ENCODE peak calls at places on chromosomes 3 and 15, in four cellular contexts. W is HAP-1; Z is CD4-positive, alpha-beta memory T cell; V is ascending aorta. P is an unnamed sample. For H3K4me1, the result is how much of the 10 kb centered on the place peaks cover.

GRCh38 chr15:57685719-57686118 is 20.8 kb upstream of the POLR2M start:
- DNase-seq in W (no peak), Z (no peak), V (no peak), P (no peak)

GRCh38 chr15:67148196-67148701 is 82.8 kb downstream of the SMAD3 start:
- DNase-seq in W (no peak), Z (peak), V (no peak), P (no peak)

GRCh38 chr3:186414735-186415419 is 52.8 kb upstream of the DGKG start:
- DNase-seq in W (no peak), Z (no peak), V (no peak), P (no peak)

GRCh38 chr15:39296955-39297354 is 283.9 kb upstream of the THBS1 start:
- DNase-seq in W (no peak), Z (no peak), V (no peak), P (no peak)

GRCh38 chr15:68554716-68555347 is 24.0 kb upstream of the CORO2B start:
- DNase-seq in W (no peak), Z (no peak), V (no peak), P (no peak)

GRCh38 chr3:128282392-128283196 is 129.3 kb downstream of the EEFSEC start:
- DNase-seq in W (no peak), Z (no peak), V (no peak), P (no peak)

GRCh38 chr3:51353566-51354140 is 31.4 kb upstream of the MANF start:
- DNase-seq in W (no peak), Z (no peak), V (no peak), P (no peak)

GRCh38 chr15:35740761-35741160 is 194.8 kb upstream of the DPH6 start:
- DNase-seq in W (no peak), Z (no peak), V (no peak), P (no peak)

GRCh38 chr3:154819491-154819890 is 260.6 kb upstream of the MME start:
- DNase-seq in W (no peak), Z (no peak), V (no peak), P (no peak)

GRCh38 chr15:39181901-39182300 is 399.0 kb upstream of the THBS1 start:
- DNase-seq in W (no peak), Z (no peak), V (no peak), P (no peak)

GRCh38 chr3:33273628-33274027 is 3.6 kb upstream of the FBXL2 start:
- DNase-seq in W (no peak), Z (no peak), V (no peak), P (no peak)

GRCh38 chr3:104805042-104805441 is 561.7 kb upstream of the ALCAM start:
- DNase-seq in W (no peak), Z (no peak), V (no peak), P (no peak)

GRCh38 chr15:33581032-33581431 is 270.3 kb downstream of the RYR3 start:
- DNase-seq in W (no peak), Z (no peak), V (no peak), P (no peak)

GRCh38 chr3:71087109-71088018 is 496.2 kb downstream of the FOXP1 start:
- DNase-seq in W (no peak), Z (peak), V (no peak), P (no peak)

DNA sequence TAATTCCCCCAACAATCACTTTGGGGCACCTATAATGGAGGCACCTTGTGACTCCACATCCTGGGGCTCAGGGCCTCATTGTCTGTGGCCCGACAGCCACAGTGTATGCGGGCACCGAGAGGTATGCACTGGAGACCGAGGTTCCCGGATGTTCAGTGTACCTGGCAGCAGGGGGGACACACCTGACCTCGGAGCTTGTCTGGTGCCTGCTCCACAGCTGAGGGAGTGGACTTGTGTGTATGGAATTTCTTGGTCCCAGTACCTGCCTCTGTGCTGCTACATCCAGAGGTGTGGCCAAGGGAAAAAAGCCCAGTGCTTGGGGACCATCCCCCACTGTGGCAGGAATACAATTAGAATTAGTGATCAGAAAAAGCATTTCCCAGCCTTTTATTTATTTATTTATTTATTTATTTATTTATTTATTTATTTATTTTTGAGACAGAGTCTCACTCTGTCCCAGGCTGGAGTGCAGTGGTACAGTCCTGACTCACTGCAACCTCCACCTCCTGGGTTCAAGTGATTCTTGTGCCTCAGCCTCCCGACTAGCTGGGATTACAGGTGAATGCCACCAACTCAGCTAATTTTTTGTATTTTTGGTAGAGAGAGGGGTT is 8.8 kb upstream of the AEN start:
- DNase-seq in W (no peak), Z (no peak), V (no peak), P (no peak)
- H3K4me1 ChIP-seq in W (under half), Z (under half), V (under half), P (under half)

GRCh38 chr15:52796228-52796521 is 6.0 kb upstream of the ONECUT1 start:
- DNase-seq in W (no peak), Z (no peak), V (no peak), P (no peak)

GRCh38 chr15:52799145-52799811 is 9.1 kb upstream of the ONECUT1 start:
- DNase-seq in W (no peak), Z (no peak), V (no peak), P (no peak)

GRCh38 chr15:52796742-52797515 is 6.8 kb upstream of the ONECUT1 start:
- DNase-seq in W (no peak), Z (no peak), V (no peak), P (no peak)

GRCh38 chr15:52797625-52798501 is 7.7 kb upstream of the ONECUT1 start:
- DNase-seq in W (no peak), Z (no peak), V (no peak), P (no peak)

GRCh38 chr15:52798529-52799101 is 8.5 kb upstream of the ONECUT1 start:
- DNase-seq in W (no peak), Z (no peak), V (no peak), P (no peak)
- H3K4me1 ChIP-seq in W (under half), Z (under half), V (under half), P (under half)

GRCh38 chr15:88269371-88270062 is 13.0 kb upstream of the NTRK3 start:
- DNase-seq in W (no peak), Z (no peak), V (no peak), P (no peak)
- H3K4me1 ChIP-seq in W (under half), Z (under half), V (under half), P (under half)

GRCh38 chr3:111954228-111954990 is 24.4 kb upstream of the ABHD10 start:
- DNase-seq in W (no peak), Z (no peak), V (no peak), P (no peak)

GRCh38 chr3:111956449-111956848 is 22.4 kb upstream of the ABHD10 start:
- DNase-seq in W (no peak), Z (no peak), V (no peak), P (no peak)

GRCh38 chr3:111952866-111953450 is 25.9 kb upstream of the ABHD10 start:
- DNase-seq in W (no peak), Z (no peak), V (no peak), P (no peak)

GRCh38 chr3:111955876-111956275 is 22.9 kb upstream of the ABHD10 start:
- DNase-seq in W (no peak), Z (no peak), V (no peak), P (no peak)

DNA sequence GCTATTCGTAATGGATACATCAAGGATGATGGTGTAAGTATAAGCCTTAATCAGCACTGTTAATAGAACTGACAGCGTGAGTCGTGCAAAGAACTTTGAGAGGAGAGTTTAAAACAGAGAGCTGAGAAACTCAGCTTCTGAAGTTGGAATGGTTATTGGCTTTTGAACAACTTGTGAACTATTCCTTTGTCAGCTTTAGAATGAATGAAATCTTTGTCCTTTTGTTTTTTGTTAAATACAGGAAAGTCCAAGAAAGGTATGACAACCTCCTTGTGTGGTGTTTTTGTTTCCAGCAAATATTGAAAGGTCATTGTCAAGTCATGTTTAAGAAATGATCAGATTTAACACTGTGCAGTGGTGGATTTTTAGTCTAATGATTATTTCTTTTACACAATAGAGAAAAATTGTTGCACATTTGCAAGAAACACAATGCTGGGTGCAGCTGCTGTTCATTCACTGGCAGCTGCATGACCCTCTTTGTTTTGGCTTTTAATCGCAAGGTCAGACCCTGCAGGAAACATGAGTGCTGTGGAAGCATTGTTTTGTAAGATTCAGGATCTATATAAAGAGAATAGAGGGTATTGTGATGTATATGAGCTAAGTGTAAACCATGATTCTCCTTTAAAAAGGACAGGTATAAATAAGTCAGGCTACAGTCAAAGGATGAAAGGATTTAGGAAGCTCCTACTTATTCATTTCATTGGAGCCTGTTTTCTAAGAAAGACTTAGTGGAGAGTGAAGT is 21.7 kb upstream of the ABHD10 start:
- DNase-seq in W (peak), Z (no peak), V (no peak), P (no peak)
- H3K4me1 ChIP-seq in W (under half), Z (under half), V (under half), P (under half)

DNA sequence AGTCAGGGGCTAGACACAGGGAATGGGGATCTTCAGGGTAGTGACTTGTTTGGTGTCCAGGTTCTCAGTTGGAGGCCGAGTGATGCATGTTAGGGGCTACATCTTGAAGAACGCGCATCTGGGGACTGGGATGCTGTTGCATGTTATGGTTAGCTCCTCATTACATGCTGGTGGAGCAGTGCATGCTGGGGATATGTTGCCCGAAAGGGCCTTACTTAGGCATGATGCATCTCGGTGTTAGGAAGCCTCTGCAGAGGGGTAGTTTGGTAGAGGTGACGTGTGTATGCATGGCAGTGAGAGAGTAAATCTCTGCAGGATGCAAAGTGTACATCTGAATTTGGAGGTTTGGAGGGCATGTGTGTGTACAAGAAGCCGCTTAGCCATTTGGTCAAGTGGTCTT is 2.4 kb downstream of the EIF4G1 start:
- DNase-seq in W (no peak), Z (no peak), V (no peak), P (no peak)
- H3K4me1 ChIP-seq in W (under half), Z (under half), V (under half), P (under half)

DNA sequence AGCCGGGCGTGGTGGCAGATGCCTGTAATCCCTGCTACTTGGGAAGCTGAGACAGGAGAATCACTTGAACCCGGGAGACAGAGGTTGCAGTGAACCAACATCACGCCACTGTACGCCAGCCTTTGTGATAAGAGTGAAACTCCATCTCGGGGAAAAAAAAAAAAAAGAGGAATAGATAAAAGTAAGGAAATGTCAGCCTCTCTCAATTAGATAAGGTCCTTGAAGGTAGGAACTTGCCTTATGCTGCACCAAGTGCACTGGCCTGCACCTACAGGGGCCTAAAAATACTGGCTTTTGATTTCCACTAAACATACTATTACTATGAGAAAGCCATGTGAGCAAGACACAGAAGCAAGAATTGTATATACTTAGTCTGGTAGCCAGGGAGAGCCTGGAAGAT is 7.1 kb downstream of the RAF1 start:
- DNase-seq in W (no peak), Z (no peak), V (no peak), P (no peak)
- H3K4me1 ChIP-seq in W (under half), Z (half or more), V (half or more), P (under half)

P was measured in HCT116.